ENCODE peak calls at places on chromosomes 13 and 19, in seven cellular contexts. One of them, this sample, is unnamed.

GRCh38 chr19:39531834-39532232 is 819 bp downstream of the EID2B start:
- DNase-seq in substantia nigra: no peak
- DNase-seq in SW480: no peak
- DNase-seq in COR-L47: no peak
- DNase-seq in NCI-H1092: no peak
- DNase-seq in activated effector memory CD4-positive, alpha-beta T cell treated with anti-CD3 and anti-CD28 coated beads, Interleukin-2, amount 50 U/mL, for 16 hours: no peak
- DNase-seq in non-pigmented ciliary epithelial cell: no peak
- DNase-seq in this sample: no peak

GRCh38 chr19:2557093-2557440 is 81.1 kb downstream of the GADD45B start:
- DNase-seq in substantia nigra: no peak
- DNase-seq in SW480: no peak
- DNase-seq in COR-L47: no peak
- DNase-seq in NCI-H1092: no peak
- DNase-seq in activated effector memory CD4-positive, alpha-beta T cell treated with anti-CD3 and anti-CD28 coated beads, Interleukin-2, amount 50 U/mL, for 16 hours: no peak
- DNase-seq in non-pigmented ciliary epithelial cell: no peak
- DNase-seq in this sample: no peak

GRCh38 chr13:113179374-113180230 is 21.2 kb downstream of the PROZ start:
- DNase-seq in substantia nigra: no peak
- DNase-seq in SW480: no peak
- DNase-seq in COR-L47: no peak
- DNase-seq in NCI-H1092: no peak
- DNase-seq in activated effector memory CD4-positive, alpha-beta T cell treated with anti-CD3 and anti-CD28 coated beads, Interleukin-2, amount 50 U/mL, for 16 hours: peak; percentile 73
- DNase-seq in non-pigmented ciliary epithelial cell: no peak
- DNase-seq in this sample: no peak

GRCh38 chr19:48738557-48739399 is 1.6 kb downstream of the RASIP1 start:
- DNase-seq in substantia nigra: peak; percentile 26
- DNase-seq in SW480: peak; percentile 94
- DNase-seq in COR-L47: peak; percentile 93
- DNase-seq in NCI-H1092: peak; percentile 78
- DNase-seq in activated effector memory CD4-positive, alpha-beta T cell treated with anti-CD3 and anti-CD28 coated beads, Interleukin-2, amount 50 U/mL, for 16 hours: peak; percentile 97
- DNase-seq in non-pigmented ciliary epithelial cell: no peak
- DNase-seq in this sample: peak; percentile 90

GRCh38 chr19:2101417-2102335 is 5.0 kb downstream of the IZUMO4 start:
- DNase-seq in substantia nigra: peak; percentile 39
- DNase-seq in SW480: no peak
- DNase-seq in COR-L47: no peak
- DNase-seq in NCI-H1092: no peak
- DNase-seq in activated effector memory CD4-positive, alpha-beta T cell treated with anti-CD3 and anti-CD28 coated beads, Interleukin-2, amount 50 U/mL, for 16 hours: no peak
- DNase-seq in non-pigmented ciliary epithelial cell: no peak
- DNase-seq in this sample: no peak

GRCh38 chr13:23672616-23673015 is 102.4 kb downstream of the TNFRSF19 start:
- DNase-seq in substantia nigra: no peak
- DNase-seq in SW480: no peak
- DNase-seq in COR-L47: no peak
- DNase-seq in NCI-H1092: no peak
- DNase-seq in activated effector memory CD4-positive, alpha-beta T cell treated with anti-CD3 and anti-CD28 coated beads, Interleukin-2, amount 50 U/mL, for 16 hours: no peak
- DNase-seq in non-pigmented ciliary epithelial cell: no peak
- DNase-seq in this sample: no peak

GRCh38 chr13:112247471-112248405 is 128.4 kb upstream of the SPACA7 start:
- DNase-seq in substantia nigra: no peak
- DNase-seq in SW480: no peak
- DNase-seq in COR-L47: no peak
- DNase-seq in NCI-H1092: peak; percentile 90
- DNase-seq in activated effector memory CD4-positive, alpha-beta T cell treated with anti-CD3 and anti-CD28 coated beads, Interleukin-2, amount 50 U/mL, for 16 hours: no peak
- DNase-seq in non-pigmented ciliary epithelial cell: no peak
- DNase-seq in this sample: no peak

GRCh38 chr19:54162241-54162805 is 2.8 kb upstream of the LENG1 start:
- DNase-seq in substantia nigra: no peak
- DNase-seq in SW480: peak; percentile 91
- DNase-seq in COR-L47: no peak
- DNase-seq in NCI-H1092: no peak
- DNase-seq in activated effector memory CD4-positive, alpha-beta T cell treated with anti-CD3 and anti-CD28 coated beads, Interleukin-2, amount 50 U/mL, for 16 hours: peak; percentile 92
- DNase-seq in non-pigmented ciliary epithelial cell: no peak
- DNase-seq in this sample: peak; percentile 75

GRCh38 chr19:54207908-54208783 is 7.5 kb downstream of the RPS9 start:
- DNase-seq in substantia nigra: peak; percentile 43
- DNase-seq in SW480: peak; percentile 30
- DNase-seq in COR-L47: no peak
- DNase-seq in NCI-H1092: no peak
- DNase-seq in activated effector memory CD4-positive, alpha-beta T cell treated with anti-CD3 and anti-CD28 coated beads, Interleukin-2, amount 50 U/mL, for 16 hours: peak; percentile 69
- DNase-seq in non-pigmented ciliary epithelial cell: peak; percentile 80
- DNase-seq in this sample: no peak

GRCh38 chr19:33227242-33227650 is 1.6 kb upstream of the SLC7A10 start:
- DNase-seq in substantia nigra: no peak
- DNase-seq in SW480: peak; percentile 54
- DNase-seq in COR-L47: no peak
- DNase-seq in NCI-H1092: no peak
- DNase-seq in activated effector memory CD4-positive, alpha-beta T cell treated with anti-CD3 and anti-CD28 coated beads, Interleukin-2, amount 50 U/mL, for 16 hours: no peak
- DNase-seq in non-pigmented ciliary epithelial cell: no peak
- DNase-seq in this sample: no peak

GRCh38 chr19:47719047-47719885 is 6.0 kb downstream of the EHD2 start:
- DNase-seq in substantia nigra: peak; percentile 27
- DNase-seq in SW480: no peak
- DNase-seq in COR-L47: no peak
- DNase-seq in NCI-H1092: no peak
- DNase-seq in activated effector memory CD4-positive, alpha-beta T cell treated with anti-CD3 and anti-CD28 coated beads, Interleukin-2, amount 50 U/mL, for 16 hours: no peak
- DNase-seq in non-pigmented ciliary epithelial cell: peak; percentile 76
- DNase-seq in this sample: no peak

GRCh38 chr19:43779147-43779819 is 1.5 kb downstream of the KCNN4 start:
- DNase-seq in substantia nigra: no peak
- DNase-seq in SW480: no peak
- DNase-seq in COR-L47: no peak
- DNase-seq in NCI-H1092: no peak
- DNase-seq in activated effector memory CD4-positive, alpha-beta T cell treated with anti-CD3 and anti-CD28 coated beads, Interleukin-2, amount 50 U/mL, for 16 hours: no peak
- DNase-seq in non-pigmented ciliary epithelial cell: no peak
- DNase-seq in this sample: no peak

This sample was measured in activated T-helper 9 cell treated with anti-CD3 and anti-CD28 coated beads, Interleukin-2, amount 50 U/mL, for 16 hours.